ENCODE peak calls at places on chromosomes 5 and 9, in five cellular contexts. J is neural crest cell, W is astrocyte, Q is cardiac fibroblast, Y is osteoblast. B is an unnamed sample.

GRCh38 chr5:81768960-81769452 is 18.1 kb upstream of the SSBP2 start:
- DNase-seq in J (no peak), W (peak), Q (peak), Y (peak), B (no peak)

GRCh38 chr5:143004361-143004802 is 234.2 kb downstream of the ARHGAP26 start:
- DNase-seq in J (no peak), W (peak), Q (no peak), Y (no peak), B (no peak)

GRCh38 chr5:122323132-122323548 is 11.1 kb downstream of the SNCAIP start:
- DNase-seq in J (no peak), W (peak), Q (no peak), Y (no peak), B (no peak)

GRCh38 chr5:85168474-85168873 is 783.8 kb upstream of the EDIL3 start:
- DNase-seq in J (no peak), W (no peak), Q (no peak), Y (no peak), B (no peak)

GRCh38 chr9:75054373-75055001 is 26.4 kb upstream of the CARNMT1 start:
- DNase-seq in J (no peak), W (no peak), Q (peak), Y (peak), B (no peak)

GRCh38 chr5:849651-850301 is 1.0 kb downstream of the ZDHHC11 start:
- DNase-seq in J (peak), W (no peak), Q (no peak), Y (peak), B (no peak)

GRCh38 chr5:105794578-105794977 is 1876.2 kb downstream of the EFNA5 start:
- DNase-seq in J (no peak), W (no peak), Q (no peak), Y (no peak), B (no peak)

GRCh38 chr9:125433461-125434001 is 171.9 kb downstream of the GAPVD1 start:
- DNase-seq in J (no peak), W (no peak), Q (no peak), Y (peak), B (no peak)

GRCh38 chr5:66596791-66597757 is 881 bp downstream of the MAST4 start:
- DNase-seq in J (peak), W (peak), Q (peak), Y (peak), B (peak)

GRCh38 chr5:132283423-132284043 is 10.7 kb upstream of the SLC22A4 start:
- DNase-seq in J (no peak), W (no peak), Q (peak), Y (peak), B (no peak)

GRCh38 chr5:169300468-169301385 is at the start of gene SLIT3:
- DNase-seq in J (peak), W (peak), Q (peak), Y (peak), B (peak)

GRCh38 chr5:87260604-87261200 is 7.0 kb upstream of the RASA1 start:
- DNase-seq in J (no peak), W (no peak), Q (no peak), Y (no peak), B (no peak)

GRCh38 chr9:138040446-138041430 is 163.2 kb downstream of the CACNA1B start:
- DNase-seq in J (no peak), W (no peak), Q (no peak), Y (peak), B (no peak)

GRCh38 chr9:91032056-91032455 is 230.4 kb downstream of the SYK start:
- DNase-seq in J (no peak), W (no peak), Q (no peak), Y (no peak), B (no peak)

GRCh38 chr9:91033270-91033669 is 231.7 kb downstream of the SYK start:
- DNase-seq in J (no peak), W (no peak), Q (no peak), Y (no peak), B (no peak)

GRCh38 chr9:91034521-91034920 is 232.9 kb downstream of the SYK start:
- DNase-seq in J (no peak), W (no peak), Q (no peak), Y (peak), B (no peak)

GRCh38 chr9:91034976-91035824 is 233.6 kb downstream of the SYK start:
- DNase-seq in J (no peak), W (no peak), Q (no peak), Y (no peak), B (no peak)

GRCh38 chr9:91033802-91034201 is 232.2 kb downstream of the SYK start:
- DNase-seq in J (no peak), W (no peak), Q (peak), Y (no peak), B (no peak)
- TF ChIP-seq CTCF in J (peak), W (peak), Q (peak), Y (peak), B (peak)

GRCh38 chr9:84123648-84124406 is 143.2 kb downstream of the RMI1 start:
- DNase-seq in J (no peak), W (no peak), Q (no peak), Y (no peak), B (no peak)
- TF ChIP-seq CTCF in J (no peak), W (no peak), Q (no peak), Y (no peak), B (no peak)

DNA sequence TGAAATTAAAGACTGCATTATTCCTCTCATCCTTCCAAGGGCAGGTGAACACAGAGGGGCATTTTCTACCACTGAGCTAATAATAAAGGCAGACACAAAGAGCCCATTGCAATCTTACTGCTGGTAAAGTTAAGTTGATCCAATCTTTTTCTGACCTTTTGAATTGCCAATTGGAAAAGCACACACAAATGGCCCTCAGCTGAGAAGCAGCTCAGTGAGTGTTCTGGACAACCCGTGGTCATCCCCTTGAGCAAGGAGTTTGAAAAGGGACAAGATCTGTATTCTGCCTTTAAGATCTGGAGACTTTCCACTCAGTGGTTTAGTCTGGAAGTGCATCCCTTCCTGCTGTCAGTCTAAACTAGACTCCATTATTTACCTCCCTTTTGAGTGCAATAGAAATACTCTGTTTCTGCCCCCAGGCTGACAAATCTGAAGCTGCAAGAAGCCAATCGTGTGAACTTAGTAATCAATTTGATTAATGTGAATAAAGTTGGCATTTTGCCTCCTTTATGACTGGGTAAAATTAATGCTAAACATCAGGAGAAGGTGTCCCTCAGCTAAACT is 835.7 kb downstream of the MAT2B start:
- DNase-seq in J (no peak), W (peak), Q (no peak), Y (peak), B (no peak)
- TF ChIP-seq CTCF in J (peak), W (no peak), Q (no peak), Y (no peak), B (no peak)

DNA sequence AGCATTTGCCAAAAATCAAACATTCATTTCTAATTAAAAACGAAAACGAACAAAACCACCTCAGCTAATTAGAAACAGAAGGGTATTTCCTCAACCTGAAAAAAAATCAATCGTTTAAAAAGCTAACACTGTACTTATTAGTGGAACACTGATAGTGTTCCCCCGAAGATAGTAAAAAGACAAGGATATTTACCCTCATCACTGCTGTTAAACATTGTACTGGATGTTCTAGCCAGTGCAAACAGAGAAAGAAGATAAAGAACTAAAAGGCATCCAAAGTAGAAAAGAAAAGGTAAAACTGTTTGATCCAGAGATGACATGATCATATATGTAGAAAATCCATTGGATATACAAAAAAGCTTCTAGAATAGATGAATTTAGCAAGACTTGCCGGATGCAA is 508.3 kb downstream of the DMRTA1 start:
- DNase-seq in J (no peak), W (no peak), Q (no peak), Y (no peak), B (no peak)
- TF ChIP-seq CTCF in J (no peak), W (no peak), Q (no peak), Y (no peak), B (no peak)

GRCh38 chr9:95772320-95773060 is 103.0 kb upstream of the ERCC6L2 start:
- DNase-seq in J (peak), W (peak), Q (no peak), Y (peak), B (no peak)
- TF ChIP-seq CTCF in J (no peak), W (no peak), Q (no peak), Y (no peak), B (no peak)

DNA sequence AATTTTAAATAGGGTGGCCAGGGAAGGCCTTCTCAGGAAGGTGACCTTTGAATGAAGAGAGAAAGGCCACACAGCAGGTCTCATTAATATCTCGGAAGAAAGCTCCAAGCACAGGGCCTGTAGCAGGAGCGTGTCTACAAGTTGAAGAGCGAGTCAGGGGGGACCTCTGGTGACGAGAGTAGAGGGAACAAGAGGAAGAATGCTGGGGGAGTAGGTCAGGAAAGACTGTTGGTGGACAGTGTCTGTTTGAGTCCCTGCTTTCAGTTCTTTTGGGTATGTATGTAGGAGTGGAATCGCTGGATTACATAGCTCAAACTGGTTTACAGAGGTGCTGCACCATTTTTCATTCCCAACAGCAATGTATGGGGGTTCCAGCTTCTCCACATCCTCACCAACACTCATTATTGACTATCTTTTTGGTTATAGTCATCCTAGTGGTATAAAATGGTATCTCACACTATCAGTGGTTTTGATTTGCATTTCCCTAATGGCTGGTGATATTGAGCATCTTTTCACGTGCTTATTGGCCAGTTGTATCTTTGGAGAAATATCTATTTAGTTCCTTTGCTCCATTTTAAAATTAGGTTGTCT is 55.8 kb downstream of the NUP214 start:
- DNase-seq in J (no peak), W (no peak), Q (no peak), Y (no peak), B (no peak)
- TF ChIP-seq CTCF in J (peak), W (peak), Q (no peak), Y (peak), B (peak)

DNA sequence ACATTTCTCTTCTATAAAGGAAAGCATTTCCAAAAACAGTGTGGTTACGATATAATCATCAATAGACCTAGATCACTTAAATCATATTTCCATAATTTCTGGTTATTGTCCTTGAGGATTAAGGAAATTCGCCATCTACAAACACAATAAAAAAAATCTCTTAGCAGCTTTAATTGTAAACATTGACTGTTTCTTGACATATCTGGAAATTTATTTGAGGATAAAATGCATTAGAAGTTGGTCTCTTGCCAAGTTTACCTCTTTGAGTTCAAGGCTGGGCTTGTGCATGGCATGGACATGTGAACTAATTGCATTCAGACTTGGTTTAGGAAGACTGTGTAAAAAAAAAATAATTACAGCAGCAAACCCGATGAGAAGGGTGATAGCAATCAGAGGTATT is 237.8 kb downstream of the SLF1 start:
- DNase-seq in J (no peak), W (no peak), Q (no peak), Y (no peak), B (no peak)
- TF ChIP-seq CTCF in J (no peak), W (no peak), Q (no peak), Y (no peak), B (no peak)

GRCh38 chr5:43017438-43017820 is 22.7 kb downstream of the ANXA2R start:
- DNase-seq in J (no peak), W (no peak), Q (peak), Y (peak), B (no peak)

GRCh38 chr5:43019293-43019614 is 20.9 kb downstream of the ANXA2R start:
- DNase-seq in J (no peak), W (no peak), Q (no peak), Y (no peak), B (no peak)

GRCh38 chr5:43016217-43016779 is 23.8 kb downstream of the ANXA2R start:
- DNase-seq in J (no peak), W (peak), Q (no peak), Y (no peak), B (no peak)

GRCh38 chr5:43020294-43020711 is 19.8 kb downstream of the ANXA2R start:
- DNase-seq in J (no peak), W (peak), Q (no peak), Y (no peak), B (no peak)

GRCh38 chr5:43019615-43020293 is 20.4 kb downstream of the ANXA2R start:
- DNase-seq in J (no peak), W (peak), Q (peak), Y (peak), B (no peak)
- TF ChIP-seq CTCF in J (peak), W (peak), Q (peak), Y (peak), B (peak)

B was measured in progenitor cell of endocrine pancreas.